ENCODE peak calls at places on chromosomes 16 and 17, in five cellular contexts. A is GM23248, H is GM23338, E is PC-3, O is MM.1S. K is an unnamed sample. For H3K4me1, the result is how much of the 10 kb centered on the place peaks cover.

GRCh38 chr17:19750835-19751234 is 2.7 kb upstream of the ALDH3A1 start:
- DNase-seq in A (no peak), H (no peak), E (peak), O (no peak), K (no peak)

GRCh38 chr16:89958068-89958467 is 9.5 kb downstream of the DEF8 start:
- DNase-seq in A (peak), H (peak), E (peak), O (no peak), K (peak)

GRCh38 chr17:6654816-6655731 is 3.5 kb downstream of the C17orf100 start:
- DNase-seq in A (no peak), H (peak), E (no peak), O (no peak), K (no peak)

GRCh38 chr16:57626420-57627170 is 1.8 kb upstream of the ADGRG1 start:
- DNase-seq in A (no peak), H (no peak), E (no peak), O (no peak), K (no peak)

GRCh38 chr16:66275795-66276428 is 90.6 kb upstream of the CDH5 start:
- DNase-seq in A (peak), H (peak), E (peak), O (peak), K (peak)

GRCh38 chr16:21703589-21704174 is 39.9 kb downstream of the OTOA start:
- DNase-seq in A (no peak), H (no peak), E (no peak), O (peak), K (no peak)

GRCh38 chr17:64190468-64190867 is 60.5 kb upstream of the ERN1 start:
- DNase-seq in A (no peak), H (no peak), E (no peak), O (no peak), K (no peak)

GRCh38 chr17:37493249-37494027 is 3.7 kb downstream of the DUSP14 start:
- DNase-seq in A (peak), H (no peak), E (peak), O (no peak), K (no peak)

GRCh38 chr17:17151055-17151454 is 55.1 kb downstream of the PLD6 start:
- DNase-seq in A (peak), H (no peak), E (peak), O (no peak), K (no peak)

GRCh38 chr16:10218490-10219206 is 36.4 kb upstream of the GRIN2A start:
- DNase-seq in A (no peak), H (no peak), E (no peak), O (no peak), K (no peak)

GRCh38 chr17:36036240-36036639 is 18.5 kb upstream of the CCL23 start:
- DNase-seq in A (no peak), H (no peak), E (no peak), O (no peak), K (no peak)

GRCh38 chr17:30220414-30220813 is 15.1 kb downstream of the SLC6A4 start:
- DNase-seq in A (no peak), H (no peak), E (no peak), O (no peak), K (no peak)

GRCh38 chr17:2594657-2595085 is 1.2 kb downstream of the PAFAH1B1 start:
- DNase-seq in A (peak), H (no peak), E (no peak), O (no peak), K (no peak)

GRCh38 chr17:33277436-33278100 is 15.5 kb downstream of the ASIC2 start:
- DNase-seq in A (peak), H (no peak), E (no peak), O (no peak), K (no peak)

GRCh38 chr16:16021646-16021987 is 72.2 kb downstream of the ABCC1 start:
- DNase-seq in A (no peak), H (no peak), E (no peak), O (no peak), K (no peak)

GRCh38 chr16:53891409-53892139 is 187.6 kb downstream of the FTO start:
- DNase-seq in A (no peak), H (no peak), E (no peak), O (no peak), K (no peak)

GRCh38 chr17:2198917-2199316 is 104.7 kb downstream of the SMG6 start:
- DNase-seq in A (peak), H (no peak), E (no peak), O (no peak), K (no peak)

GRCh38 chr16:64416232-64417010 is 705.4 kb downstream of the CDH11 start:
- DNase-seq in A (peak), H (no peak), E (peak), O (peak), K (peak)

GRCh38 chr16:85821441-85821901 is 22.0 kb downstream of the COX4I1 start:
- DNase-seq in A (peak), H (peak), E (peak), O (peak), K (peak)

GRCh38 chr17:17774009-17774881 is 62.5 kb downstream of the SREBF1 start:
- DNase-seq in A (peak), H (peak), E (peak), O (no peak), K (no peak)

DNA sequence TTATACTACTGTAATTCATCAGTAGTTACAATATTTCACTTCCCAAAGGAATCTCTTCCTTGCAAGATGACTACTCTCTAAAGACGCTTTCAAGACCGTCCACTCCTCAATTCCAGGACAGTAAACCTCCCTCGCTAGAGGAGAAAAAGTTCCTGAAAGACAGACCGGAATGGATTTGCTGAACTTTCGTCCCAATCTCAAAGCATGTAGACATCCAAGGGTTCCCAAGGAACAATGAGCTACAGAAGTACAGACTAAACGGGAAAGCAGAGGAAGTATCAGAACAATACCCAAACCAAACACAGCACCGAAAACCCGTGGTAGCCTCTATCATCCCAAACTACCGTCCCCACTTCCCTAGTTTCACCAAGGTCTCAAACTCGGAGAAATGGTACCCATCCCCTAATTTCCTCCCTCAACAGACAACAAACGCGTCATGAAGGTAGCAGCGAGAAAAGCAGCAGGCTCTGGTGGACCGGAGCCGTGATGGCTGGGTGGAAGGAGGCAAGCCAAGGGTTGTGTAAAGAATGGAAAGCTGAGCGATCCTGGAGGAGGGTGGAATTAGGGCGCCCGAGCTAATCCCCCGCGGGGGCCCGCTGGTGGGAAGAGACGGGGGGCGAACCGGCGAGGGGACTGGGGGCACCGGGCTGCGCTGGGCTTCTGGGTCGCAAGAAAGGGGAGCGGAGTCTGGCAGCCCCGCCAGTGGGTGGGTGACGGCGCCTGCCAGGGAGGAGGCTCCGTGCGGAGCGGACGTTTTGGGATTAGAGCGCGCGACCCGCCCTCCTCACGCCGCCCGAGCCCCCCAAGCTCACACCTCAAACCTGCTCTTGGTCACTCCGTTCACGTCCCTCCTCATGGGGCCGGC is 647 bp downstream of the FBXL20 start:
- DNase-seq in A (peak), H (peak), E (no peak), O (no peak), K (no peak)
- H3K27ac ChIP-seq in A (peak), H (peak), E (no peak), O (peak), K (no peak)

GRCh38 chr17:82334204-82334621 is 647 bp upstream of the SECTM1 start:
- DNase-seq in A (no peak), H (no peak), E (no peak), O (no peak), K (no peak)

GRCh38 chr17:82333279-82334171 is at the start of gene SECTM1:
- DNase-seq in A (peak), H (peak), E (peak), O (peak), K (no peak)

GRCh38 chr17:82332669-82333278 is 792 bp downstream of the SECTM1 start:
- DNase-seq in A (peak), H (peak), E (peak), O (peak), K (no peak)

GRCh38 chr17:82331345-82331939 is 2.1 kb downstream of the SECTM1 start:
- DNase-seq in A (no peak), H (no peak), E (no peak), O (no peak), K (no peak)

DNA sequence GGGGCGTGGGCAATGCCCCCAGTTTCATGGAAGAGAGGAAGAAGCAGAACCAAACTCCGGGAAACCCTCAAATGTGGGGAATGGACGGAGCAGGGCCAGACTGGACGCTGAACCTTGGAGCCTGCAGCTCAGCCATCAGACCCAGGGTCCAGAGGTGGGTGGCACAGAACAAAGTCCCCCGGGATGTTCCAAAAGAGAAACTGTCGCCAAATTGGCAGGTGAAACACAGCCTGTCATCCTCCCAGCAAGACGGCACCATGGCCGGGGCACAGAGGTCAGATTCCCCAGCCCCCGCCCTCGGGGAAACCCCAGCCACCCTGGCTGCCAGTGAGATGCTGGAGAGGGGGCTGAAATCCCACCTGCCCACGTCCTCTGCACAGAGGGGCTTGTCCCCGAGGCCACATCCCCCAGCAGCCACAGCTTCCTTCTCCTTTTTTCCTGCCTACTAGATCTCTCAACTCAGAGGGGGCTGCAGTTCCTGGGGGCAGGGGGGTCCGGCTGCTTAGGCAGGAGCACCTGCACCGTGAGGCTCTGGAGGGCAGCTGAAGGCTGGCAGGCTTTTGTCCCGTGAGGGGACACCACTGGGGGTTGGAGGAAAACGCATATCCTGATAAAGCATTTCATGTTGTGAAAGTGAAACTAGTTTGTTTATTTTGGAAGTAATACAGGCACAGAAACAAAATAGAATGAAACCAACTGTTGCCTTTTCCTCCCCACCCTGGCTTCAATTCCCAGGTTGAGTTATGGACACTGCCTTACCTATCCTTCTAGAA is 1.2 kb upstream of the SECTM1 start:
- DNase-seq in A (peak), H (no peak), E (peak), O (peak), K (peak)
- TF ChIP-seq EZH2phosphoT487 in A (no peak), H (no peak), E (no peak), O (no peak), K (no peak)

DNA sequence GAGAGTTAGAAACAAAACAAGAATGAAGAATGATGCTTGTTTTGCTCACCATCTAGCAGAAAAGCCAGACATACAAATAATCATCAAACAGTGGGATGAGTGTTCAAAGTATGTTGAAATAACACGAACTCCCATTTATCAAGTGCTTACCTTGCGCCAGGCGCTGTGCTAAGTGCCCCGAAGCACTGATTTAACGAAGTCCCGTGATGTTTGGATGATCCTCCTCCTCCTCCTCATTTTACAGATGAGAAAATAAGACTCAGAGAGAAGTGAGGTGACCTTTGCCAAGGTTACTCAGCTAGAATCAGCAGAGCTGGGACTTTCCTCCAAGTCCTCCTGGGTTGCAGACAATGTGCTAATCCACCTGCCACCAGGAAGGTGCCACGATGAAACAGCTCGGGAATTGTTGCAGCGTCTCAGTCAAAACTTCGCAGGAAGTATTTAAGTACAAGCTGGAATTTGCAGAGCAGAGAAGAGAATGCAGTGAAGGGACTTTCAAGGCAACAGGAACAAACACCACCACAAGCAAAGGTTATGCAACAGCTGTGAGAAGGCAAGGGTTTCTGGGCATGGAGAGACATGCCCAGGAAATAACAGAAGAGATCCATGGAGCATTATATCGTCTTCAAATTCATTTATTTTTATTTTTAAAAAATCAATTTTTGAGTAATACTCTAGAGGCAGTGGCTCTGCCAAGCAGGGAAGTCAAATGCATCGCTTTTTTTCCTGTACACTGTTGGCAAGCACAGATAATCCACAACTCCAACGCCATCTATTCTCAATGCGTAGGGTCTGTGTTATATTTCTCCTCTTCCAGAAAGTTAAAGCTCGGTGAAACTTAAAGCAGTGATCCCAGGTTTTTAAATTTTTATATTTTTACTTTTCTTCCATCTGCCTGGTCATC is 11.1 kb downstream of the PRCD start:
- DNase-seq in A (peak), H (peak), E (peak), O (no peak), K (no peak)
- H3K4me1 ChIP-seq in A (under half), H (under half), E (under half), O (under half), K (under half)

DNA sequence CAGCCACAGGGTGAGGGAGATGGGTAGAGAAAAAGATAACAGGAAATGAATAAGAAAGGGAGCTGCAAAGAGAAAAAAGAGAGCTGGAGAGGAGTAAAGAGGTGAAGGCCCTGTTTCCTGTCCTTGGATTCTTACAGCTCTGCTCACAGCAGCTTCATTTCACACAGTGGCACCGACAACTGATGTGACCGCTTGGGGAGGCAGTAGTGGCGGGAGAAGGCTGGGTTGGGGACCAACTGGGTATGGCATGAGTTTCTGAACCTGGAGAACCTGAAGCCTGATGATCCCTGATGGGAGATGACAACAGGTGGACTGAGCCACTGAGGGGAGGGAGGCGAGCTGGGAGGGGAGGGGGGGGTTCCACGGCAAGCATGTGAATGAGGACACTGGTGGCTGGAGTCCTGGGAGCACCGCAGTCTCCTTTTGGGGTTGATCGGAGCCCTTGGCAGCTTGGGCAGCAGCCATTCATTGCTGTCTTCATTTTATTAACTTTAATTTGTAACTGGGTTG is 34.3 kb upstream of the TOB1 start:
- DNase-seq in A (no peak), H (no peak), E (no peak), O (no peak), K (no peak)
- H3K27ac ChIP-seq in A (no peak), H (peak), E (no peak), O (no peak), K (no peak)